ENCODE peak calls at places on chromosomes 6 and 20, in nine cellular contexts. C is lung; H is left ventricle myocardium inferior; T is fibroblast of lung; B is CD8-positive, alpha-beta memory T cell; V is IMR-90; A is ovary; W is tibial nerve; O is H1. X is an unnamed sample.

GRCh38 chr6:47343631-47344421 is 34.1 kb upstream of the TNFRSF21 start:
- DNase-seq in C (no peak), H (no peak), T (no peak), B (no peak), V (no peak), A (no peak), W (no peak), O (no peak), X (no peak)

GRCh38 chr6:165883851-165884640 is 221.0 kb upstream of the PDE10A start:
- DNase-seq in C (no peak), H (no peak), T (peak; percentile 52), B (no peak), V (peak; percentile 59), A (no peak), W (no peak), O (no peak), X (no peak)

GRCh38 chr6:45724511-45724910 is 291.1 kb downstream of the CLIC5 start:
- DNase-seq in C (no peak), H (no peak), T (peak; percentile 84), B (no peak), V (peak; percentile 84), A (peak; percentile 48), W (peak; percentile 23), O (no peak), X (no peak)

GRCh38 chr6:136429264-136429663 is 121.0 kb downstream of the MAP7 start:
- DNase-seq in C (no peak), H (no peak), T (no peak), B (no peak), V (no peak), A (no peak), W (no peak), O (no peak), X (no peak)

GRCh38 chr6:168016756-168017525 is 19.5 kb downstream of the KIF25 start:
- DNase-seq in C (no peak), H (no peak), T (peak; percentile 39), B (no peak), V (no peak), A (peak; percentile 21), W (no peak), O (no peak), X (no peak)

GRCh38 chr6:154632121-154632520 is 101.1 kb upstream of the SCAF8 start:
- DNase-seq in C (no peak), H (no peak), T (peak; percentile 84), B (no peak), V (no peak), A (no peak), W (no peak), O (no peak), X (no peak)

GRCh38 chr6:103122766-103123601 is 1729.5 kb downstream of the GRIK2 start:
- DNase-seq in C (peak; percentile 64), H (no peak), T (peak; percentile 29), B (no peak), V (peak; percentile 0), A (no peak), W (no peak), O (peak; percentile 56), X (no peak)

GRCh38 chr6:26105842-26106241 is 18.6 kb downstream of the HFE start:
- DNase-seq in C (no peak), H (no peak), T (peak; percentile 82), B (no peak), V (peak; percentile 77), A (no peak), W (no peak), O (no peak), X (no peak)

GRCh38 chr20:20731945-20732296 is 19.5 kb upstream of the RALGAPA2 start:
- DNase-seq in C (no peak), H (no peak), T (peak; percentile 49), B (no peak), V (no peak), A (no peak), W (no peak), O (no peak), X (no peak)

GRCh38 chr20:22070546-22070945 is 365.1 kb downstream of the PAX1 start:
- DNase-seq in C (no peak), H (no peak), T (no peak), B (no peak), V (no peak), A (no peak), W (peak; percentile 11), O (no peak), X (no peak)

GRCh38 chr6:29968130-29968529 is 25.8 kb downstream of the HLA-A start:
- DNase-seq in C (no peak), H (no peak), T (peak; percentile 74), B (no peak), V (peak; percentile 41), A (no peak), W (no peak), O (no peak), X (no peak)

GRCh38 chr6:27495386-27496135 is 22.7 kb upstream of the ZNF184 start:
- DNase-seq in C (no peak), H (peak; percentile 43), T (peak; percentile 92), B (no peak), V (peak; percentile 91), A (peak; percentile 60), W (peak; percentile 59), O (peak; percentile 81), X (no peak)

GRCh38 chr6:122524056-122524455 is 52.4 kb upstream of the SERINC1 start:
- DNase-seq in C (no peak), H (no peak), T (no peak), B (no peak), V (no peak), A (no peak), W (no peak), O (no peak), X (no peak)

GRCh38 chr6:11324453-11325023 is 92.1 kb upstream of the NEDD9 start:
- DNase-seq in C (no peak), H (no peak), T (no peak), B (no peak), V (peak; percentile 19), A (no peak), W (no peak), O (no peak), X (no peak)

GRCh38 chr6:79544939-79545450 is 7.8 kb upstream of the LCA5 start:
- DNase-seq in C (peak; percentile 77), H (peak; percentile 56), T (peak; percentile 100), B (no peak), V (peak; percentile 99), A (peak; percentile 69), W (peak; percentile 56), O (peak; percentile 83), X (peak; percentile 54)

GRCh38 chr6:142693446-142693845 is 251.5 kb downstream of the HIVEP2 start:
- DNase-seq in C (no peak), H (no peak), T (peak; percentile 78), B (no peak), V (peak; percentile 68), A (no peak), W (no peak), O (no peak), X (no peak)
- H3K4me3 ChIP-seq in C (no peak overlapping the region), H (no peak overlapping the region), T (no peak overlapping the region), B (no peak overlapping the region), V (no peak overlapping the region), A (no peak overlapping the region), W (no peak overlapping the region), O (no peak overlapping the region), X (peak overlapping the region; percentile 39)

GRCh38 chr6:161136655-161137054 is 137.2 kb downstream of the AGPAT4 start:
- DNase-seq in C (no peak), H (no peak), T (no peak), B (no peak), V (no peak), A (no peak), W (no peak), O (no peak), X (no peak)

GRCh38 chr6:161133973-161134372 is 139.9 kb downstream of the AGPAT4 start:
- DNase-seq in C (no peak), H (no peak), T (peak; percentile 31), B (no peak), V (no peak), A (no peak), W (no peak), O (no peak), X (no peak)

GRCh38 chr6:161135695-161136591 is 137.9 kb downstream of the AGPAT4 start:
- DNase-seq in C (no peak), H (no peak), T (no peak), B (no peak), V (no peak), A (no peak), W (no peak), O (no peak), X (no peak)

GRCh38 chr6:161132384-161132783 is 140.8 kb downstream of the MAP3K4 start:
- DNase-seq in C (no peak), H (no peak), T (no peak), B (no peak), V (no peak), A (no peak), W (no peak), O (no peak), X (no peak)

DNA sequence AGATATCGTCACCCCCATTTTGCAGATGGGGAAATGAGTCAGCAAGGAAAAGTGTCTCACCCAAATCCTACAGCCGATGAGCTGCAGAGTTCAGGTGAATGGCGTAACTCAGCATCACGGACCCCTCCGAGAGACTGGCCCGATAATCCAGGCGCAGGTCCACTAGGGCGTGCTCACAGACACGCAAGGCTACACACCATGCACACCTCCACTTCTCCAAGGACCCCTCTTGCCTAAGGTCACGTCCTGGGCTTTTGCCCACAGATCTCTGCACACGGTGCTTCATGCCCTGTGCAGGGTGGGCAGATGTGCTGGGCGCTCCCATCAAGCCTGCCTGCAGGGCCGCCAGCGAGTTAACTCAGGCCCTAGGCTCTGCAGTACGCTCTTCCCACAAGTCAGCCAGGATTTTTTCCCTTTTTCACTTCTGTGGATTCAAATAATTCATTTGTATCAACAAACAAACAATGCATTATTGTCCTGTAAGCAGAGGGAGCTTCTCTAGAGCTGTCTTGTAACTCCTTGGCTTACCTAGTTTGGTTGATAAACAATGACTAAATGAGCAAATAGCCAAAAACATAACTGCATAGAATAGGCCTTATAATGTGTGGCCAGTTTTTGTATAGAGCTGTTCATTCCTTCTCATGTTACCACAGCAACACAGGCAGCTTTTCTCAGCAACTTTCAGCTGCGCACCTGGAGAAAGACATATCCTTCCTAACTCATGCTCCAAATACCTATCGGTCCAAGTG is 139.1 kb downstream of the AGPAT4 start:
- DNase-seq in C (no peak), H (no peak), T (no peak), B (no peak), V (no peak), A (no peak), W (no peak), O (no peak), X (no peak)
- H3K27ac ChIP-seq in C (no peak overlapping the region), H (no peak overlapping the region), T (no peak overlapping the region), B (no peak overlapping the region), V (no peak overlapping the region), A (no peak overlapping the region), W (no peak overlapping the region), O (no peak overlapping the region), X (no peak overlapping the region)

GRCh38 chr6:43093361-43094289 is 17.5 kb downstream of the PTK7 start:
- DNase-seq in C (peak; percentile 51), H (no peak), T (peak; percentile 93), B (no peak), V (peak; percentile 57), A (no peak), W (no peak), O (no peak), X (no peak)
- H3K4me3 ChIP-seq in C (no peak overlapping the region), H (peak overlapping the region; percentile 48), T (peak overlapping the region; percentile 42), B (peak overlapping the region; percentile 31), V (peak overlapping the region; percentile 4), A (peak overlapping the region; percentile 30), W (no peak overlapping the region), O (no peak overlapping the region), X (peak overlapping the region; percentile 46)

DNA sequence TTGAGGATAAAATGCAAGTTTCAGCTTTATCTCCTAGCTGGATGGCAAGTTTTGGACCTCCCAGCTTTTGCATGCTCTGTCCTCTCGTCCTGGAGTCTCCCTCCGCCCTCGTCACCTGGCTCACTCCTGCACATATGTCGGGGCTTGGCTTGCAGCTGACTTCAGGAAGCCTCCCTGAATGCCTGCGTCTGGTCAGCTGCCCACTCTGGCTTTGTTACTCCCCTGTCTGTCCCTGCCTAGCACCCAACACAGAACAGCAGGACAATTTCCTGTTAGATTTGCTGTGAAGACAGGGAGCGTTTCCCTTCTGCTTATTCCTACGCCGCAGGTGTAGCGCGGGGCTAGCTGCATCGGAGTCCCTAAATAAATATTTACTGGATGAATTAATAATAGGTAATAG is 5.4 kb downstream of the JPH2 start:
- DNase-seq in C (no peak), H (peak; percentile 43), T (no peak), B (no peak), V (no peak), A (no peak), W (no peak), O (no peak), X (no peak)
- H3K27ac ChIP-seq in C (no peak overlapping the region), H (peak overlapping the region; percentile 94), T (no peak overlapping the region), B (no peak overlapping the region), V (no peak overlapping the region), A (no peak overlapping the region), W (no peak overlapping the region), O (no peak overlapping the region), X (peak overlapping the region; percentile 96)